ENCODE peak calls at places on chromosomes 4 and X, in nine cellular contexts. I, Y, S, Q, N, E, U, W and R are unnamed samples. For H3K4me1, the result is how much of the 10 kb centered on the place peaks cover.

GRCh38 chr4:182918044-182918607 is 940 bp upstream of the DCTD start:
- DNase-seq in U (no peak), I (no peak), W (no peak), Q (no peak), S (no peak), N (no peak), E (no peak), Y (no peak), R (no peak)

GRCh38 chrX:132615396-132616131 is 126.7 kb upstream of the MBNL3 start:
- DNase-seq in S (no peak), N (peak), Y (peak), Q (peak), U (peak), I (no peak), E (peak), W (peak), R (peak)

GRCh38 chr4:161463436-161463835 is 700.4 kb downstream of the FSTL5 start:
- DNase-seq in W (no peak), Q (no peak), S (no peak), E (no peak), I (no peak), U (no peak), N (no peak), Y (no peak), R (no peak)

GRCh38 chr4:3640587-3640962 is 108.4 kb upstream of the LRPAP1 start:
- DNase-seq in Q (no peak), U (no peak), S (peak), N (no peak), E (peak), W (no peak), I (no peak), Y (no peak), R (no peak)

GRCh38 chr4:41157009-41157408 is 57.3 kb downstream of the APBB2 start:
- DNase-seq in Y (no peak), W (no peak), U (no peak), S (no peak), N (no peak), I (no peak), Q (no peak), E (no peak), R (no peak)

GRCh38 chrX:38807873-38808272 is 6.6 kb downstream of the MID1IP1 start:
- DNase-seq in E (no peak), S (no peak), W (no peak), Y (no peak), Q (peak), N (no peak), U (no peak), I (no peak), R (no peak)

GRCh38 chr4:128517739-128518510 is 230.3 kb upstream of the PGRMC2 start:
- DNase-seq in N (no peak), W (peak), I (peak), E (peak), S (no peak), Q (no peak), U (peak), Y (peak), R (peak)

GRCh38 chr4:1402516-1403101 is 3.6 kb downstream of the NKX1-1 start:
- DNase-seq in S (peak), W (no peak), E (no peak), N (no peak), Y (no peak), Q (no peak), I (no peak), U (no peak), R (no peak)

GRCh38 chr4:38050560-38051350 is 90.6 kb downstream of the PTTG2 start:
- DNase-seq in S (no peak), U (no peak), Q (no peak), I (no peak), E (no peak), W (no peak), Y (no peak), N (no peak), R (no peak)

GRCh38 chr4:1746919-1747602 is 25.7 kb downstream of the TACC3 start:
- DNase-seq in S (no peak), E (no peak), U (no peak), I (no peak), N (no peak), Y (no peak), W (no peak), Q (no peak), R (no peak)

GRCh38 chrX:69262036-69262905 is 97.0 kb upstream of the PJA1 start:
- DNase-seq in Y (no peak), N (no peak), W (no peak), Q (no peak), E (no peak), U (no peak), I (no peak), S (no peak), R (no peak)

GRCh38 chrX:34656842-34657780 is at the start of gene TMEM47:
- DNase-seq in E (peak), S (peak), W (peak), Q (no peak), U (peak), I (peak), Y (peak), N (no peak), R (peak)

GRCh38 chrX:23902419-23902818 is 5.3 kb downstream of the APOO start:
- DNase-seq in S (no peak), N (no peak), I (no peak), Y (no peak), U (peak), W (peak), Q (peak), E (no peak), R (no peak)

GRCh38 chr4:26762650-26763049 is 98.0 kb upstream of the STIM2 start:
- DNase-seq in Q (no peak), E (no peak), N (no peak), U (no peak), W (no peak), I (no peak), S (no peak), Y (no peak), R (no peak)

GRCh38 chr4:100742045-100742444 is 224.2 kb upstream of the EMCN start:
- DNase-seq in Q (peak), E (no peak), U (no peak), I (no peak), W (peak), Y (no peak), N (no peak), S (no peak), R (no peak)

GRCh38 chrX:1584237-1585011 is 7.0 kb upstream of the AKAP17A start:
- DNase-seq in S (no peak), E (no peak), W (no peak), Y (no peak), N (no peak), U (no peak), Q (no peak), I (peak), R (peak)

GRCh38 chr4:120007171-120007894 is 59.3 kb downstream of the MAD2L1 start:
- DNase-seq in N (no peak), U (no peak), S (no peak), W (no peak), E (no peak), Y (no peak), I (no peak), Q (no peak), R (no peak)

DNA sequence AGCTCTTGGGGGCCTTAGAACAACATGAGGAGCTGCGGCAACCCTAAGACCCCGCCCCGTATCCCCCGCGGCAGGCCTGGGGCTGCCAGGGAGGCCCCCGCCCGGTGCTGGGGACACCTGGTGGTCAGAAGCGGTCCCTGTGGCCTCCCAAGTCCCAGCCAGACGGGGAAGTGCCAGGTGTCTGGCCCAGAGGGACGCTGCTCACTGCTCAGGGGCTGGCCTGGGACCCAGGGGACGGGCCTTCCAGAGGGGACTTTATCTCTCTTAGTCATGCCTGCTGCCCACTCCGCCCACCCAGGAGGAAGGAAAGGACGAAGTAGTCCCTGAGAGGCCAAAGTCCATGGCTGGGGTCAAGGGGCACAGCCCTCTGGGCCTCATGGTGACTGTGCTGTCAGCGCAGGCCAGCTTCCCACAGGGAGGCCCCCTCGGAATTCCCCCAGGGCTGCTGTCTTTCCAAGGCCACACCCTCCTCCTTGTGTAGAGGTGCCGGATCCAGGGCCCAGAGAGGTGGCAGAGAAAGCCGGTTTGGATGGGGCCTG is 31.0 kb upstream of the HTRA3 start:
- DNase-seq in U (peak), E (no peak), S (peak), Y (no peak), N (no peak), Q (peak), W (no peak), I (no peak), R (no peak)
- TF ChIP-seq CTCF in U (peak), E (no peak), S (peak), Y (peak), N (no peak), Q (peak), W (peak), I (no peak), R (no peak)

GRCh38 chr4:119005888-119006287 is 117.2 kb downstream of the SYNPO2 start:
- DNase-seq in E (no peak), S (no peak), Q (no peak), I (no peak), Y (no peak), N (no peak), W (no peak), U (no peak), R (no peak)
- H3K4me1 ChIP-seq in E (under half), S (under half), Q (under half), I (under half), Y (under half), N (under half), W (under half), U (under half), R (under half)

GRCh38 chr4:17347445-17347844 is 164.4 kb downstream of the QDPR start:
- DNase-seq in Q (peak), Y (no peak), I (no peak), S (no peak), N (no peak), U (peak), E (no peak), W (peak), R (no peak)
- TF ChIP-seq CTCF in Q (peak), Y (peak), I (no peak), S (peak), N (peak), U (peak), E (peak), W (peak), R (no peak)

GRCh38 chr4:24772952-24773351 is 22.4 kb upstream of the SOD3 start:
- DNase-seq in E (no peak), U (no peak), W (no peak), I (no peak), Q (no peak), Y (no peak), N (no peak), S (no peak), R (no peak)

GRCh38 chr4:24775750-24776149 is 19.6 kb upstream of the SOD3 start:
- DNase-seq in Q (no peak), N (no peak), I (no peak), S (no peak), W (no peak), Y (no peak), E (no peak), U (no peak), R (no peak)

GRCh38 chr4:24775209-24775608 is 20.2 kb upstream of the SOD3 start:
- DNase-seq in E (no peak), N (no peak), S (no peak), Y (no peak), U (no peak), I (no peak), Q (no peak), W (no peak), R (no peak)

GRCh38 chr4:24772061-24772705 is 23.2 kb upstream of the SOD3 start:
- DNase-seq in W (no peak), N (no peak), S (no peak), U (no peak), I (no peak), Y (no peak), Q (no peak), E (no peak), R (no peak)

DNA sequence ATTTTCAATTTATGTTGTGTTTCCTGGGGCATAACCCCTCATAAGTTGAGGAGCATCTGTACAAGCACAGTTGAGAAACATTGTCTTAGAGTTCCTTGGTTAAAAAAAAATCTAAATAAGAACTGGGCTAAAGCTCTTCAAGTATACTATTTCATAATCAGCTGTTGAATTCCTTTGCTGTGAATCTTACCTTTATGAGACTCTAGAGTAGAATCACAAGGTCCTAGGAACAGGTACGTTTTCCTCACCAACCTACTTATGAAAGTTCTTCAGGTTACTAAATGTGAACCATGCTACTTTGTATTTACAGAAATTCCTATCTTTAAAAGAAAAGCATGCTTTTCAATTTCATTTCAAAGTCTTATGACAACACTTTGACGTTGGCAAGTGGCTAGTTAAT is 20.9 kb upstream of the SOD3 start:
- DNase-seq in W (no peak), U (no peak), Y (no peak), N (no peak), I (no peak), E (no peak), S (no peak), Q (no peak), R (no peak)
- H3K4me1 ChIP-seq in W (under half), U (under half), Y (under half), N (under half), I (under half), E (under half), S (under half), Q (under half), R (under half)

GRCh38 chrX:133838761-133839676 is 146.4 kb downstream of the GPC3 start:
- DNase-seq in Q (peak), S (no peak), W (peak), U (peak), N (peak), I (no peak), E (no peak), Y (no peak), R (peak)
- TF ChIP-seq CTCF in Q (peak), S (peak), W (peak), U (peak), N (peak), I (peak), E (no peak), Y (peak), R (peak)

GRCh38 chrX:129768186-129768585 is 11.6 kb upstream of the SASH3 start:
- DNase-seq in W (no peak), S (no peak), E (no peak), U (no peak), Q (no peak), Y (no peak), I (no peak), N (no peak), R (no peak)

GRCh38 chrX:129772796-129773431 is 6.8 kb upstream of the SASH3 start:
- DNase-seq in W (peak), Y (peak), I (peak), N (no peak), S (peak), E (peak), U (no peak), Q (peak), R (peak)

GRCh38 chrX:129769467-129770154 is 10.1 kb upstream of the SASH3 start:
- DNase-seq in I (no peak), E (no peak), S (no peak), Q (peak), N (peak), U (no peak), W (no peak), Y (no peak), R (no peak)

GRCh38 chrX:129771266-129771995 is 8.3 kb upstream of the SASH3 start:
- DNase-seq in W (no peak), I (no peak), E (no peak), N (no peak), Q (peak), Y (no peak), S (no peak), U (no peak), R (no peak)

DNA sequence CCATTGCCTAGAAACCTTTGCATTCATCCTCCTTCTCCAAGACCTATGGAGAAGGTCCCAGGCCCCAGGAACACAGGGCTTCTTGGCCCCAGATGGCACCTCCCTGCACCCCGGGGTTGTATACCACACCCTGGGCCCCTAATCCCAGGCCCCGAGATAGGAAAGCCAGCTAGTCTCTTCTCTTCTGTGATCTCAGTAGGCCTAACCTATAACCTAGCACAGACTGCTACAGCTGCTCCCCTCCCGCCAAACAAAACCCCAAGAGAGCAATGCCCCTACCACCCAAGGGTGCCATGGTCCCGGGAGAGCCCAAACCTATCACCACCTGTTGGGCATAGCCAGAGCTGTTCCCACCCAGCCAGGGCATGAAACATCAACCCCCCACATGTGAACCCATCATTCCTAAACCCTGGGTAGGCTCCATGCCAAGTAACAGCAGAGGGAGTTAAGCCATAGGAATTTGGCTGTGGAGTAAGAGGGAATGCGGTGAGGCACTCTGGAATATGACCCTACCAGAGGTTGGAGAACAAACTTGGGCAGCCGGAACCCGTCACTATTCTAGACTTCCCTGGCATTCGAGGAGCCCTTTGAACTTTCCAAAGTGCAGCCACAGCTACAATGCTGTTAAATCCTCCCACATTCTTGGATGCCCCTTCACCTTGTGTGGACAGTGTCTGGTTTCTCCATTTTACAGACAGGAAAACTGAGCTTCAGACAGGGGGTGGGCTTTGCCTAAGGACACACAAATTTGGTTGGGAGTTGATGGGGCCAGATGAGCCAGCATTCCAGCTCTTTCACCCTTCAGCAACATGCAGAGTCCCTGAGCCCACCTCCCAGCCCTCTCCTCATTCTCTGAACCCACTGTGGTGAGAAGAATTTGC is 10.9 kb upstream of the SASH3 start:
- DNase-seq in Y (no peak), U (no peak), I (no peak), N (no peak), E (no peak), S (no peak), W (no peak), Q (no peak), R (no peak)
- H3K4me1 ChIP-seq in Y (under half), U (under half), I (under half), N (half or more), E (under half), S (under half), W (under half), Q (half or more), R (under half)

GRCh38 chr4:116796022-116796421 is 289.4 kb downstream of the TRAM1L1 start:
- DNase-seq in E (no peak), N (no peak), U (no peak), Q (no peak), I (no peak), Y (no peak), S (no peak), W (no peak), R (no peak)
- TF ChIP-seq CTCF in E (no peak), N (no peak), U (peak), Q (no peak), I (no peak), Y (no peak), S (no peak), W (no peak), R (no peak)

GRCh38 chr4:8403981-8404380 is 36.5 kb downstream of the ACOX3 start:
- DNase-seq in N (no peak), I (no peak), E (no peak), S (no peak), W (no peak), U (peak), Y (no peak), Q (no peak), R (no peak)
- H3K4me1 ChIP-seq in N (under half), I (under half), E (under half), S (under half), W (under half), U (under half), Y (under half), Q (under half), R (under half)

DNA sequence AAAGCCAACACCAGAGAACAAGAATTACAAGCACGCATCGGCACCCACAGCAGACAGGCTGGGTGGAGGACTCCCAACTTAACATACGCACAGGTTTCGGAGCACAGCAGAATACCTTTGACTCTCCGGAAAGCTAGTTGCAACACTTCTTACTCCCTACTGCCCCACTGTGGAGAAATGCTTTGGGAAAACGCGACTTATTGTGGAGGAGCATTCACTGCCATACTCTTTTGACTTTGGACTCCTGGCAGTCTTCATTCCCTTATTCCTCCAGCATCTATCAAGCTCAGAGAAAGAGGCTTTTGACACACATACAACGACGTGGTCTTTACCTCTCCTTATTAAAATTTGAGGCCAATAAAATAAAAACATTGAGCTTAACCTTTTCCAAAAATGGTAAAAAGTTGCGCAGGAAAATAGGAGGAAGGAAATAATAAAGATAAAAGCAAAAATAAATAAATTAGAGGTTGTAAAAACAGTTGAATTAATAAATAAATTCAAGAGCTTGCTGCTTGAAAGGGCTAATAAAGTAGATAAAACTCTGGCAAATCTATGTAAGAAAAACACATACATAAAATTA is 41.4 kb upstream of the GPC3 start:
- DNase-seq in W (peak), N (no peak), Q (no peak), S (no peak), I (no peak), E (peak), Y (peak), U (peak), R (peak)
- TF ChIP-seq CTCF in W (peak), N (no peak), Q (no peak), S (peak), I (peak), E (peak), Y (peak), U (peak), R (no peak)

DNA sequence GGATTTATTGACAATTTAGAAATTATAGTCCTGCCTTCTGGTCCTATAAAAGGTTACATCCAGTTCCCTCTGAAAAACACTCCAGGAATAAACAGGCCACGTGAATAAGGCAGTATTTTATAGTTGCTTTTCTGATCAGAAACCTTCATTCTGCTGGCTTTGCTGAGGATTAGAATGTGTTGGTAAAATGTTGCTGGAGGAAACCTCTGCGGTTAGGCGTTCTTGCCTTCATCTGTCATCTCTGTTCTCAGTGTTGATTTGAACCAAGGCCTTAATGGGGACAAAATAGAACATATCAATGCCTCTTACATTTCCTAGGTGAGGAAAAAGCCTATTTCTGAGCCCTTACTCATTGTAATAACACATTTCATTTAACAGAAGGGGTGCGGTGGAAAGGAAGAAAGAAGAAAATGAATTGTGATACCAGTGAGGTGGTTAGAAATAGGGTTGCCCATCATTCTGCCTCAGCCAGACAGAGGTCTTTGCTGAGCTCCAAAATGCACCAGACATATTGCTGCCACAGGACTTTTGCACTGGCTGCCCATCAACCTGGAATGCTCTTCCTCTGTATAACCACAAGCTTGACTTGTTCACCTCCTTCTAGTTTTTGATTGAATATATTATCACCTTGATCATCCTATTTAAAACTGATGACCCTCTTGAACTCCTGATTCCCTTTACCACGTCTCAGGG is 18.0 kb upstream of the SPARCL1 start:
- DNase-seq in S (no peak), U (no peak), Y (no peak), E (no peak), W (no peak), Q (no peak), N (no peak), I (no peak), R (no peak)
- H3K4me1 ChIP-seq in S (under half), U (under half), Y (under half), E (under half), W (under half), Q (under half), N (under half), I (under half), R (under half)